ENCODE peak calls at places on chromosomes 2 and 18, in four cellular contexts. One of them, this sample, is unnamed.
A peak's percentile ranks its signal among the peaks of the same experiment; 100 is the strongest.

GRCh38 chr2:222179592-222179991 is 119.2 kb downstream of the PAX3 start:
- DNase-seq in Panc1: no peak
- DNase-seq in K562: no peak
- DNase-seq in HCT116: no peak
- DNase-seq in this sample: no peak

GRCh38 chr2:222318026-222318711 is 19.4 kb upstream of the PAX3 start:
- DNase-seq in Panc1: peak; percentile 30
- DNase-seq in HCT116: peak; percentile 35
- DNase-seq in K562: peak; percentile 17
- DNase-seq in this sample: peak; percentile 53

GRCh38 chr18:34632323-34632722 is 77.8 kb upstream of the DTNA start:
- DNase-seq in K562: no peak
- DNase-seq in HCT116: no peak
- DNase-seq in Panc1: no peak
- DNase-seq in this sample: no peak

GRCh38 chr18:13578400-13578799 is 148.0 kb downstream of the FAM210A start:
- DNase-seq in HCT116: no peak
- DNase-seq in Panc1: no peak
- DNase-seq in K562: no peak
- DNase-seq in this sample: no peak

GRCh38 chr2:96873651-96874096 is 3.8 kb upstream of the SEMA4C start:
- DNase-seq in HCT116: no peak
- DNase-seq in Panc1: no peak
- DNase-seq in K562: peak; percentile 43
- DNase-seq in this sample: no peak

GRCh38 chr2:8202139-8202538 is 479.7 kb upstream of the ID2 start:
- DNase-seq in Panc1: no peak
- DNase-seq in HCT116: no peak
- DNase-seq in K562: no peak
- DNase-seq in this sample: no peak

GRCh38 chr2:1701556-1702185 is 42.6 kb downstream of the PXDN start:
- DNase-seq in K562: no peak
- DNase-seq in Panc1: no peak
- DNase-seq in HCT116: peak; percentile 3
- DNase-seq in this sample: no peak

GRCh38 chr18:9204659-9205058 is 68.1 kb downstream of the ANKRD12 start:
- DNase-seq in K562: no peak
- DNase-seq in HCT116: no peak
- DNase-seq in Panc1: no peak
- DNase-seq in this sample: no peak

GRCh38 chr18:23968638-23969037 is 45.9 kb upstream of the TTC39C start:
- DNase-seq in Panc1: no peak
- DNase-seq in HCT116: no peak
- DNase-seq in K562: no peak
- DNase-seq in this sample: no peak

GRCh38 chr2:76044701-76045100 is 334.0 kb upstream of the GCFC2 start:
- DNase-seq in K562: no peak
- DNase-seq in HCT116: no peak
- DNase-seq in Panc1: no peak
- DNase-seq in this sample: no peak

GRCh38 chr2:140506606-140507005 is 1624.2 kb downstream of the LRP1B start:
- DNase-seq in HCT116: no peak
- DNase-seq in Panc1: no peak
- DNase-seq in K562: no peak
- DNase-seq in this sample: no peak

GRCh38 chr18:38427234-38427633 is 861.6 kb upstream of the CELF4 start:
- DNase-seq in K562: no peak
- DNase-seq in Panc1: no peak
- DNase-seq in HCT116: no peak
- DNase-seq in this sample: peak; percentile 0

GRCh38 chr2:24926602-24927252 is 6.7 kb upstream of the ADCY3 start:
- DNase-seq in HCT116: no peak
- DNase-seq in Panc1: no peak
- DNase-seq in K562: no peak
- DNase-seq in this sample: no peak

GRCh38 chr2:9170458-9171130 is 36.0 kb upstream of the ASAP2 start:
- DNase-seq in Panc1: no peak
- DNase-seq in HCT116: no peak
- DNase-seq in K562: no peak
- DNase-seq in this sample: no peak

DNA sequence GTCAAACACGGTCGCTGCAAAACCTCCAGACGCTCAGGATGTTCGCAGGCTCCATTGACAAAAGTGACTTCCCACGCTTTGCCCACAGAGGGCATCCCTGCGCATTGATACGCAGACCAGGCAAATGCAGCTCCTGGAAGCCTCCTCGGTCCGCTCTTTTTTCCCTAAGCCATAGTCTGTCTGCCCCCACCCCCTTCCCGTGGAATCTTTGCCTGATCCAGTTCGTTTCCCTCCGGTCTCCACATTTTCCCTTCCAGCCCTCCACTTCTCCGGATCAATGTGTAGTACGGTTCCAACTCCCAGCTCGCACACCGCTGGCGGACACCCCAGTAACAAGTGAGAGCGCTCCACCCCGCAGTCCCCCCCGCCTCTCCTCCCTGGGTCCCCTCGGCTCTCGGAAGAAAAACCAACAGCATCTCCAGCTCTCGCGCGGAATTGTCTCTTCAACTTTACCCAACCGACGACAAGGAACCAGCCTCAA is at the start of gene DCC:
- DNase-seq in HCT116: no peak
- DNase-seq in K562: no peak
- DNase-seq in Panc1: no peak
- DNase-seq in this sample: peak; percentile 2
- TF ChIP-seq TCF7L2 in HCT116: no peak
- TF ChIP-seq TCF7L2 in K562: no peak
- TF ChIP-seq TCF7L2 in Panc1: no peak
- TF ChIP-seq TCF7L2 in this sample: no peak

GRCh38 chr18:25650201-25650941 is 298.4 kb upstream of the ZNF521 start:
- DNase-seq in K562: no peak
- DNase-seq in HCT116: no peak
- DNase-seq in Panc1: no peak
- DNase-seq in this sample: peak; percentile 67
- TF ChIP-seq TCF7L2 in K562: no peak
- TF ChIP-seq TCF7L2 in HCT116: no peak
- TF ChIP-seq TCF7L2 in Panc1: no peak
- TF ChIP-seq TCF7L2 in this sample: no peak

GRCh38 chr18:48208432-48208948 is 200.7 kb downstream of the ZBTB7C start:
- DNase-seq in Panc1: no peak
- DNase-seq in K562: no peak
- DNase-seq in HCT116: no peak
- DNase-seq in this sample: no peak

GRCh38 chr18:48203288-48203945 is 205.8 kb downstream of the ZBTB7C start:
- DNase-seq in K562: no peak
- DNase-seq in Panc1: no peak
- DNase-seq in HCT116: no peak
- DNase-seq in this sample: no peak

GRCh38 chr18:48207733-48208132 is 201.4 kb downstream of the ZBTB7C start:
- DNase-seq in Panc1: no peak
- DNase-seq in K562: no peak
- DNase-seq in HCT116: no peak
- DNase-seq in this sample: no peak

GRCh38 chr18:48203961-48204666 is 205.1 kb downstream of the ZBTB7C start:
- DNase-seq in Panc1: no peak
- DNase-seq in HCT116: no peak
- DNase-seq in K562: no peak
- DNase-seq in this sample: no peak

GRCh38 chr18:48206887-48207286 is 202.3 kb downstream of the ZBTB7C start:
- DNase-seq in Panc1: no peak
- DNase-seq in K562: no peak
- DNase-seq in HCT116: no peak
- DNase-seq in this sample: no peak
- TF ChIP-seq TCF7L2 in Panc1: no peak
- TF ChIP-seq TCF7L2 in K562: no peak
- TF ChIP-seq TCF7L2 in HCT116: no peak
- TF ChIP-seq TCF7L2 in this sample: no peak

DNA sequence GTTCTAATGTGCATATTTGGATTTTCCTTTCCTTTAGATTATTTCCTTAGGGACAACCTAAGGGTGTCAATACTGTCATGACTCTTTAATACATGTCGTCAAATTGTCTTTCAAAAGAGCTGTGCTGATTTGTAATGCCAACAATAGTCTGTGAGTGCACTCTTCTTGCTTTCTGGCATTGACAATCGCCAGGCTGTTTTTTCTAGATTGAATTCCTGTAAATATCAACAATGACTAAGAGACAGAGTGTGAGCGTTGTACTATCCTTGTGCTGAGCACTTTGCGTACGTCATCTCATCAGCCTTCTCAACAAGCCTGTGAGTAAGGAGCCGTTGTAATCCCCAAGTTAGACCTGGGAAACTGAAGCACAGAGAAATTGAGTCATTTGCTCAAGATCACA is 96.0 kb downstream of the ACOXL start:
- DNase-seq in HCT116: no peak
- DNase-seq in Panc1: peak; percentile 27
- DNase-seq in K562: no peak
- DNase-seq in this sample: no peak
- TF ChIP-seq TCF7L2 in HCT116: no peak
- TF ChIP-seq TCF7L2 in Panc1: no peak
- TF ChIP-seq TCF7L2 in K562: no peak
- TF ChIP-seq TCF7L2 in this sample: no peak

DNA sequence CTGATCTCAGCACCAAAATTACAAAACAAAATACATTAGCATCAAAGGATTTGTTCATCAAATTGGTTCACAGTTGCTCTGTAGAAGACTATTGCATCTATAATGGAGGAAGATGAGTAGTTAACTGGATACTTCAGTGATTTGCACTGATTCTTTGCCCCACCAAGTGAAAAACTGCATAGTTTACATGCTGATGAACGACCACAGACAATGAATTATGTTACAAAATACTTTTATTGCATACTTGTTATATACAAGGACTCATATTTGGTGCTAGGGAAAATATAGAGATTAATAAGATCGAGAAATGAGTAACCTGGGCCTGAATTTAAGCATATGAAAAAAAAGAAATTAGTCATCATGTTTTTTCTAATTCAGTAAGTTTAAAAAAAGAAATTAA is 107.2 kb downstream of the SCG2 start:
- DNase-seq in K562: no peak
- DNase-seq in HCT116: no peak
- DNase-seq in Panc1: no peak
- DNase-seq in this sample: no peak
- TF ChIP-seq TCF7L2 in K562: no peak
- TF ChIP-seq TCF7L2 in HCT116: no peak
- TF ChIP-seq TCF7L2 in Panc1: no peak
- TF ChIP-seq TCF7L2 in this sample: no peak

GRCh38 chr2:219613671-219614070 is 13.8 kb upstream of the SLC4A3 start:
- DNase-seq in Panc1: no peak
- DNase-seq in HCT116: no peak
- DNase-seq in K562: no peak
- DNase-seq in this sample: no peak

GRCh38 chr2:219611866-219612604 is 14.4 kb downstream of the STK11IP start:
- DNase-seq in HCT116: no peak
- DNase-seq in Panc1: no peak
- DNase-seq in K562: no peak
- DNase-seq in this sample: no peak

GRCh38 chr2:219614076-219614860 is 13.2 kb upstream of the SLC4A3 start:
- DNase-seq in HCT116: no peak
- DNase-seq in K562: no peak
- DNase-seq in Panc1: no peak
- DNase-seq in this sample: no peak

GRCh38 chr2:219611306-219611705 is 13.6 kb downstream of the STK11IP start:
- DNase-seq in HCT116: no peak
- DNase-seq in Panc1: no peak
- DNase-seq in K562: no peak
- DNase-seq in this sample: no peak

GRCh38 chr2:219612605-219613286 is 14.7 kb upstream of the SLC4A3 start:
- DNase-seq in K562: no peak
- DNase-seq in HCT116: no peak
- DNase-seq in Panc1: no peak
- DNase-seq in this sample: no peak
- TF ChIP-seq TCF7L2 in K562: no peak
- TF ChIP-seq TCF7L2 in HCT116: no peak
- TF ChIP-seq TCF7L2 in Panc1: no peak
- TF ChIP-seq TCF7L2 in this sample: no peak